ENCODE peak calls at places on chromosomes 11 and 22, in nine cellular contexts. C is fibroblast of lung, L is cardiac muscle cell, V is kidney, U is heart left ventricle, P is NB4, S is ascending aorta, J is Calu3, Y is lower leg skin. O is an unnamed sample.
A peak's percentile ranks its signal among the peaks of the same experiment; 100 is the strongest.

GRCh38 chr22:47750086-47750485 is 987.6 kb downstream of the TBC1D22A start:
- DNase-seq in C (no peak), L (no peak), V (no peak), U (no peak), P (no peak), S (no peak), J (no peak), Y (peak; percentile 32), O (no peak)

GRCh38 chr11:28242596-28242995 is 134.4 kb downstream of the METTL15 start:
- DNase-seq in C (peak; percentile 43), L (peak; percentile 13), V (no peak), U (no peak), P (no peak), S (no peak), J (no peak), Y (no peak), O (no peak)

GRCh38 chr11:103800406-103801114 is 235.9 kb upstream of the DDI1 start:
- DNase-seq in C (peak; percentile 48), L (no peak), V (no peak), U (peak; percentile 48), P (no peak), S (no peak), J (no peak), Y (no peak), O (no peak)

GRCh38 chr22:29269731-29270474 is 1.8 kb downstream of the EWSR1 start:
- DNase-seq in C (peak; percentile 20), L (peak; percentile 21), V (no peak), U (no peak), P (peak; percentile 47), S (no peak), J (no peak), Y (peak; percentile 61), O (no peak)

GRCh38 chr11:29280452-29280851 is 736.4 kb downstream of the KCNA4 start:
- DNase-seq in C (peak; percentile 63), L (no peak), V (no peak), U (no peak), P (no peak), S (no peak), J (no peak), Y (no peak), O (no peak)

GRCh38 chr11:85946221-85946620 is 91.0 kb downstream of the CCDC83 start:
- DNase-seq in C (peak; percentile 38), L (no peak), V (no peak), U (no peak), P (no peak), S (no peak), J (no peak), Y (no peak), O (no peak)

GRCh38 chr11:72721689-72722049 is 30.5 kb downstream of the ARAP1 start:
- DNase-seq in C (no peak), L (no peak), V (peak; percentile 85), U (peak; percentile 70), P (peak; percentile 71), S (no peak), J (no peak), Y (peak; percentile 92), O (peak; percentile 68)

GRCh38 chr11:122920579-122920978 is 38.0 kb downstream of the JHY start:
- DNase-seq in C (no peak), L (no peak), V (no peak), U (no peak), P (no peak), S (no peak), J (no peak), Y (no peak), O (no peak)

GRCh38 chr11:110452720-110453119 is 23.0 kb downstream of the FDX1 start:
- DNase-seq in C (no peak), L (no peak), V (no peak), U (no peak), P (no peak), S (no peak), J (no peak), Y (no peak), O (no peak)

GRCh38 chr11:130340671-130341319 is 26.1 kb upstream of the ZBTB44 start:
- DNase-seq in C (no peak), L (no peak), V (no peak), U (no peak), P (peak; percentile 9), S (no peak), J (no peak), Y (no peak), O (no peak)

GRCh38 chr11:46272816-46273427 is 4.5 kb upstream of the CREB3L1 start:
- DNase-seq in C (peak; percentile 83), L (no peak), V (no peak), U (peak; percentile 83), P (peak; percentile 45), S (no peak), J (no peak), Y (no peak), O (no peak)

GRCh38 chr11:69889400-69890372 is 70.5 kb upstream of the FGF3 start:
- DNase-seq in C (no peak), L (no peak), V (peak; percentile 32), U (no peak), P (no peak), S (no peak), J (no peak), Y (no peak), O (no peak)

GRCh38 chr22:41288245-41288946 is 2.4 kb upstream of the RANGAP1 start:
- DNase-seq in C (peak; percentile 84), L (peak; percentile 18), V (peak; percentile 50), U (no peak), P (no peak), S (no peak), J (peak; percentile 59), Y (no peak), O (no peak)

GRCh38 chr11:112343368-112344039 is 82.8 kb upstream of the PLET1 start:
- DNase-seq in C (no peak), L (no peak), V (no peak), U (no peak), P (no peak), S (no peak), J (no peak), Y (peak; percentile 61), O (no peak)

GRCh38 chr11:117979481-117980211 is 6.5 kb upstream of the IL10RA start:
- DNase-seq in C (no peak), L (no peak), V (no peak), U (no peak), P (no peak), S (no peak), J (no peak), Y (no peak), O (peak; percentile 22)

GRCh38 chr11:74849525-74850391 is 99.1 kb downstream of the XRRA1 start:
- DNase-seq in C (peak; percentile 81), L (no peak), V (no peak), U (peak; percentile 42), P (peak; percentile 78), S (no peak), J (no peak), Y (no peak), O (no peak)

DNA sequence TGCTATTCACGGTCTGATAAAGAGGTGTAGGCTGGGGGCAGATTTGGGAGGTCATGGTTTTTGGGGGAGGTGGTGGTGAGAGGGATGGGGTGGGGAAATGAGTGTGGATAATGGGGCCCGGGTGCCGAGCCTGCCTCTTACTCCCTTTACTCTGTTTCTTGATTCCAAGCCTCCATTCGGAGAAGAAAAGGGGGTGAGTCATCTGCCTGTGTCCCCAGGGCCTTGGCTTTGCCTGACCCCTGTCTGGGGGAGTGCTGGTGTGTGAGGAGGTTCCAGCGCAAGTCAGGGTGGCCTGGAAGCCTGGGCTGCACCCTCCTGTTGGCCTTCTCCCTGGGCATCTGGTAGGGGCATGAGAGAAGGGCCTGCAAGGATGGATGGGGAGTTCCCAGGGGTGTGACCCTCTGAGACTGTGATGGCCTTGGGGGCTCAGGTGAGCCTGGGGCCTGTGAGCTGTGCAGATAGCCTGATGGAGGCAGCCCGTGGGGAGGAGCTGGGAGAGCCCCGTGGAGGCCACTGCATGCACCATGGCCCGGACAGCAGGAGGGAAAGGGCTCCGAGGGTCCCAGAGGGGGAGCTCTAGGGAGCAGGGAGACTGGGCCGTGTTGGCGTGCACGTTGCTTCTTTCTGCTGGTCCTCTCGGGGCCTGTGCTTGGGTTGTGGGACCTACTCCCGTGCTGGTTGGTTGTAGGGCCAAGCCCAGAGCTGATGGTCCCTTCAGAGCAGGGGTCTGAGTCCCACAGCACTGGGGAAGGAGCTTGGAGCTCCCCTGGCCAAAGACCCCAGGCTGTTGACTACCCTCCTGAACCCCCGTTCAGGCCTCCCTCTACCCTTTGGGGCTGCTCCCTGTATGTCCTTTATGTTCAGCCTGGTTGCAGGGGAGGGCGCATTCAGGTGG is 26.3 kb upstream of the ACR start:
- DNase-seq in C (no peak), L (no peak), V (peak; percentile 52), U (peak; percentile 20), P (peak; percentile 83), S (no peak), J (no peak), Y (no peak), O (no peak)
- TF ChIP-seq CTCF in C (no peak), L (no peak), V (no peak), U (no peak), P (no peak), S (no peak), J (no peak), Y (no peak), O (no peak)

GRCh38 chr11:11895672-11896071 is 53.9 kb downstream of the USP47 start:
- DNase-seq in C (no peak), L (no peak), V (no peak), U (no peak), P (no peak), S (no peak), J (no peak), Y (no peak), O (no peak)
- TF ChIP-seq CTCF in C (no peak), L (peak; percentile 15), V (no peak), U (peak; percentile 15), P (no peak), S (no peak), J (peak; percentile 1), Y (no peak), O (no peak)

DNA sequence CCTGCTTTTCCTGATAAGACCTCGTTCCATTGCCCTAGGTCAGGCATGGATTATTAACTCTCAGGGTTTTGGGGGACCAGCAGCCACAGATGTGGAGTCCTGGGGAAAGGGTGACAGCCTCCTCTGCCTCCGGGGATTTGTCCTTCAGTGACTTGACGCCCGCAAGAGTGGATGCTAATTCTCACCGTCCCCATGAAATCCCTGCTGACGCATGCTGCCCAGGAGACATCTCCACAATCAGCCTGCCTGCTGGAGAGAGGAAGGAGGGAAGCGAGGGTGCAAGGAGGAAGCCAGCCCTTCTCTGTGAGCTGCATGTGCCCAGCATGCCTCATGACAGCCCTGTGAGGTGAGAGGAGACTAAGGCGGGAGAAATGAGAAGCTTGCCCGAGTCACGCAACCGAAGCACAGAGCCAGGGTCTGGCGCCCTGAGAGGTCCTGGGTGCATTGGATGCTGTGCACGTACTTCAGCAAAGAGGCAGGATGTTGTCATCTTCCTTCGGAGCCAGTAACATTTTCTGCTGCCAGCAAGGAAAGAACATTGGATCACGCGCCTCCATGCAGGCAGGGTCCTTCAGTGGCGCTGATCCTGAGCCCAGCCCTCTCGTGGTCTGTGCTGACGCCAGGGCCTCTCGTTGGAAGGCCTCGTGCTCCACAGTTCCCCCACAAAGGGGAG is 27.3 kb upstream of the KRTAP5-6 start:
- DNase-seq in C (no peak), L (no peak), V (no peak), U (no peak), P (no peak), S (no peak), J (no peak), Y (peak; percentile 78), O (no peak)
- TF ChIP-seq CTCF in C (no peak), L (no peak), V (no peak), U (no peak), P (no peak), S (no peak), J (no peak), Y (no peak), O (no peak)

GRCh38 chr11:16989554-16989953 is 24.7 kb downstream of the PLEKHA7 start:
- DNase-seq in C (no peak), L (no peak), V (peak; percentile 61), U (no peak), P (no peak), S (no peak), J (no peak), Y (no peak), O (no peak)
- TF ChIP-seq CTCF in C (no peak), L (no peak), V (no peak), U (no peak), P (no peak), S (no peak), J (no peak), Y (no peak), O (no peak)